ENCODE peak calls at places on chromosomes 16 and 17, in nine cellular contexts. O, W, A, V, Z, J, P, T and C are unnamed samples.

GRCh38 chr16:52572656-52573055 is 25.7 kb upstream of the TOX3 start:
- DNase-seq in O (no peak), P (no peak), T (no peak), J (no peak), V (no peak), W (no peak), Z (no peak), A (no peak), C (no peak)

GRCh38 chr16:58472266-58472665 is 27.7 kb upstream of the NDRG4 start:
- DNase-seq in T (no peak), P (no peak), W (no peak), J (no peak), V (no peak), Z (no peak), A (no peak), O (no peak), C (no peak)

GRCh38 chr16:57801098-57801855 is 1.0 kb downstream of the KIFC3 start:
- DNase-seq in V (no peak), O (no peak), A (peak; percentile 62), T (no peak), P (no peak), Z (peak; percentile 65), W (no peak), J (peak; percentile 62), C (no peak)

GRCh38 chr16:64865037-64865696 is 256.7 kb downstream of the CDH11 start:
- DNase-seq in Z (peak; percentile 7), A (no peak), V (no peak), O (no peak), P (no peak), T (no peak), J (no peak), W (no peak), C (no peak)

GRCh38 chr17:64466019-64466735 is 17.3 kb downstream of the MILR1 start:
- DNase-seq in J (no peak), O (no peak), T (no peak), W (no peak), P (no peak), A (no peak), V (no peak), Z (no peak), C (no peak)

GRCh38 chr17:43953746-43954145 is at the start of gene PYY:
- DNase-seq in J (no peak), Z (no peak), W (no peak), V (no peak), O (no peak), A (no peak), T (no peak), P (no peak), C (no peak)

GRCh38 chr17:28878158-28878910 is 19.2 kb downstream of the FLOT2 start:
- DNase-seq in W (no peak), V (no peak), T (no peak), Z (no peak), J (no peak), P (no peak), A (no peak), O (no peak), C (no peak)

GRCh38 chr16:76946879-76947278 is 244.1 kb upstream of the MON1B start:
- DNase-seq in V (no peak), P (no peak), O (no peak), Z (peak; percentile 83), J (peak; percentile 78), A (peak; percentile 84), T (no peak), W (no peak), C (no peak)

GRCh38 chr17:72107100-72107499 is 13.7 kb upstream of the SOX9 start:
- DNase-seq in O (no peak), P (no peak), W (no peak), J (no peak), T (no peak), A (no peak), V (no peak), Z (no peak), C (no peak)

GRCh38 chr17:73566905-73567782 is 77.1 kb downstream of the SDK2 start:
- DNase-seq in V (no peak), J (no peak), W (no peak), Z (no peak), P (no peak), A (no peak), O (no peak), T (no peak), C (no peak)

GRCh38 chr17:31554930-31555329 is 163.5 kb downstream of the RAB11FIP4 start:
- DNase-seq in Z (no peak), A (no peak), O (no peak), P (no peak), V (no peak), J (no peak), T (no peak), W (no peak), C (no peak)
- TF ChIP-seq CTCF in Z (no peak), A (no peak), O (no peak), P (no peak), V (no peak), J (no peak), T (no peak), W (no peak), C (no peak)

GRCh38 chr16:4179763-4180260 is 62.1 kb downstream of the SRL start:
- DNase-seq in T (no peak), W (no peak), P (no peak), O (no peak), V (no peak), Z (no peak), A (no peak), J (no peak), C (no peak)

GRCh38 chr16:4179020-4179419 is 62.8 kb upstream of the ADCY9 start:
- DNase-seq in V (no peak), T (peak; percentile 79), Z (peak; percentile 71), O (no peak), P (no peak), J (peak; percentile 62), A (no peak), W (no peak), C (peak; percentile 22)

GRCh38 chr16:4178468-4179010 is 62.3 kb upstream of the ADCY9 start:
- DNase-seq in A (no peak), V (no peak), T (no peak), P (no peak), Z (no peak), J (no peak), W (no peak), O (no peak), C (no peak)

GRCh38 chr16:4182581-4183257 is 59.2 kb downstream of the SRL start:
- DNase-seq in J (no peak), O (no peak), Z (no peak), T (no peak), P (no peak), A (no peak), V (no peak), W (no peak), C (no peak)

DNA sequence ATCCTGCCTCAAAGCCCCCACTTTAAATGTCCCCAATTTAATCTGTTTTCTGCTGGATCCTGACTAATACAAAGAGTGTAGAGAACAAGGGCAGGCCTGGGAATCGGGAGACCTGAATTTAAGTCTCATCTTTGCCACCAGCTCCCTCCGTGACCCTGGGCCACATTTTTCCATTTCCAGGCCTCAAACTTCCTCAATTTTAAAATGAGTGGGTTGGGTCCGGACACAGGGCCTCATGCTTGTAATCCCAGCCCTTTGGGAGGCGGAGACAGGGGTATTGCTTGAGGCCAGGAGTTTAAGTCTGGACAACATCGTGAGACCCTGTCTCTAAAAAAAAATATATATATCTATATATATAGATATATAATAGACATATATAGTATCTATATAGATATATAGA is 61.4 kb downstream of the SRL start:
- DNase-seq in T (no peak), J (no peak), O (no peak), P (no peak), W (no peak), Z (no peak), V (no peak), A (no peak), C (no peak)
- H3K27ac ChIP-seq in T (no peak overlapping the region), J (no peak overlapping the region), O (no peak overlapping the region), P (no peak overlapping the region), W (no peak overlapping the region), Z (no peak overlapping the region), V (no peak overlapping the region), A (no peak overlapping the region), C (no peak overlapping the region)

GRCh38 chr16:66361604-66362135 is 4.8 kb upstream of the CDH5 start:
- DNase-seq in Z (no peak), J (no peak), P (no peak), O (no peak), V (no peak), A (no peak), T (no peak), W (no peak), C (no peak)

GRCh38 chr16:66364117-66364958 is 2.2 kb upstream of the CDH5 start:
- DNase-seq in V (no peak), T (no peak), O (peak; percentile 76), W (peak; percentile 64), Z (peak; percentile 85), P (peak; percentile 70), J (peak; percentile 53), A (no peak), C (peak; percentile 62)

GRCh38 chr16:66364959-66365306 is 1.6 kb upstream of the CDH5 start:
- DNase-seq in V (no peak), A (no peak), O (no peak), W (no peak), J (peak; percentile 52), P (no peak), Z (no peak), T (no peak), C (no peak)

GRCh38 chr16:66365588-66365987 is 903 bp upstream of the CDH5 start:
- DNase-seq in J (peak; percentile 49), V (no peak), O (peak; percentile 73), A (no peak), T (no peak), P (peak; percentile 68), Z (peak; percentile 85), W (peak; percentile 52), C (peak; percentile 69)

DNA sequence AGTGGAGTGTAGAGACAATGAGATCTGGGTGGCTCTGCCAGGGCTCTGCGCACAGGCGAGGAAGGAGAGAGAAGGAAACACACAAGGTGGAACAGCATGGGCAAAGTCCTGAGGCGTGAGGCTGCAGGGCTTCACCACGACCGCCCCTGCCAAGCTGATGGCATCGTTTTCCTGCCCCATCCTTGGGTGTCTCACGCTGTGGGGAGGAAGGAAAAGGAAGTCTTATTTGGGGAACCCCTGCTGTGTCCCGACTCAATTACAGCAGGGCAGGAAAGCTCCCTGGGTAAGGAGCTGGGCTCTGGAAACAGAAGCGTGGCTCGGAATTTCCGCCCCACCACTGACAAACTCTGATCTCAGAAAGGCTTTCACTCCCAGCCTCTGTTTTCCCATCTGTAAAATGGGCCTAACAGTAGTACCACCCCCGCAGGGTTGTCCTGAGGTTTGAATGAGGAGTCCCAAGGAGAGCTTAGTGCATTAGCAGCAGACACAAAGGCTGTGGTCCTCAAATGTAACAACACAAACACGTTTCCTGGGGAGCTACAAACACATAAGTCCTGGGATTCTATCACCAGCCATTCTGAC is 3.2 kb upstream of the CDH5 start:
- DNase-seq in V (no peak), A (no peak), W (no peak), P (no peak), O (no peak), T (no peak), J (no peak), Z (no peak), C (no peak)
- H3K4me1 ChIP-seq in V (no peaks in the 10 kb centered on the region), A (peaks cover 30% of the 10 kb centered on the region), W (peaks cover 60% of the 10 kb centered on the region), P (no peaks in the 10 kb centered on the region), O (peaks cover 39% of the 10 kb centered on the region), T (no peaks in the 10 kb centered on the region), J (peaks cover 34% of the 10 kb centered on the region), Z (no peaks in the 10 kb centered on the region), C (peaks cover 88% of the 10 kb centered on the region)

DNA sequence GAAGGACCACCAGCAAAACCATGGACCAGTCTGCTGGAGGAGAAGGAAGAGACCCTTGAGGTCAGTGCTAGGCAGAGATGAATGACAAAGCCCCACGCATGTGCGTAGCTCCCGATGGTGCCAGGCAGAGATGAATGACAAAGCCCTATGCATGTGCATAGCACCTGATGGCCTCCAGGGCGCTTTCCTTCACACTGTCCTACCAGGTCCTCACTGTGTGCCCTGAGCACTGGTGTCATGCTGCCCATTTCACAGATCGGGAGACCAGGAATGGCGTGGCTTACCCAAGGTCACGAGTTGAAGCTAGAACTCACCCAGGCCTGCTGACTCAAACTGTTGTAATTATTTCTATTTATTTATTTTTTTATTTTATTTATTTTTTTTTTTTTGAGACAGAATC is 149.6 kb downstream of the KATNIP start:
- DNase-seq in O (no peak), T (no peak), W (no peak), V (no peak), Z (no peak), A (no peak), P (no peak), J (no peak), C (no peak)
- TF ChIP-seq CTCF in O (no peak), T (no peak), W (no peak), V (no peak), Z (no peak), A (no peak), P (no peak), J (no peak), C (no peak)